ENCODE peak calls at places on chromosomes 2 and 18, in four cellular contexts. D, Y, A and K are unnamed samples.
A peak's percentile ranks its signal among the peaks of the same experiment; 100 is the strongest.

GRCh38 chr2:42045956-42046748 is 1.7 kb upstream of the PKDCC start:
- DNase-seq in D (no peak), Y (no peak), A (no peak), K (no peak)

GRCh38 chr18:6113650-6114049 is 218.3 kb upstream of the TMEM200C start:
- DNase-seq in D (no peak), Y (no peak), A (no peak), K (no peak)

GRCh38 chr2:217959723-217960122 is 43.1 kb downstream of the TNS1 start:
- DNase-seq in D (no peak), Y (no peak), A (no peak), K (no peak)

GRCh38 chr2:132692816-132693215 is 22.8 kb upstream of the LYPD1 start:
- DNase-seq in D (no peak), Y (no peak), A (no peak), K (no peak)

GRCh38 chr18:25349926-25350560 is 1.9 kb downstream of the ZNF521 start:
- DNase-seq in D (no peak), Y (no peak), A (no peak), K (peak; percentile 46)

GRCh38 chr18:61854578-61854977 is 38.2 kb downstream of the RNF152 start:
- DNase-seq in D (no peak), Y (no peak), A (no peak), K (no peak)

GRCh38 chr2:113077921-113078320 is 10.2 kb downstream of the IL1F10 start:
- DNase-seq in D (no peak), Y (no peak), A (no peak), K (no peak)

GRCh38 chr2:59314367-59314766 is 1073.2 kb upstream of the FANCL start:
- DNase-seq in D (no peak), Y (no peak), A (no peak), K (no peak)

GRCh38 chr18:35511428-35511827 is 13.7 kb upstream of the INO80C start:
- DNase-seq in D (no peak), Y (no peak), A (peak; percentile 79), K (no peak)

GRCh38 chr18:54801374-54801773 is 26.9 kb upstream of the RAB27B start:
- DNase-seq in D (no peak), Y (peak; percentile 34), A (no peak), K (no peak)

GRCh38 chr2:199606193-199606780 is 148.5 kb upstream of the SATB2 start:
- DNase-seq in D (peak; percentile 12), Y (no peak), A (no peak), K (no peak)

GRCh38 chr2:140027320-140027719 is 1247.1 kb upstream of the NXPH2 start:
- DNase-seq in D (no peak), Y (no peak), A (no peak), K (peak; percentile 17)

GRCh38 chr2:197076652-197077051 is 150.1 kb upstream of the PGAP1 start:
- DNase-seq in D (no peak), Y (no peak), A (no peak), K (no peak)

GRCh38 chr2:145740302-145740701 is 1220.4 kb upstream of the ZEB2 start:
- DNase-seq in D (no peak), Y (no peak), A (no peak), K (no peak)

GRCh38 chr2:32745191-32745590 is 117.3 kb downstream of the TTC27 start:
- DNase-seq in D (no peak), Y (no peak), A (no peak), K (no peak)

GRCh38 chr18:52607985-52608384 is 268.0 kb downstream of the DCC start:
- DNase-seq in D (no peak), Y (no peak), A (no peak), K (no peak)

GRCh38 chr2:18819566-18819965 is 230.2 kb upstream of the NT5C1B start:
- DNase-seq in D (no peak), Y (no peak), A (no peak), K (no peak)

GRCh38 chr18:9147440-9148238 is 11.1 kb downstream of the ANKRD12 start:
- DNase-seq in D (peak; percentile 62), Y (peak; percentile 72), A (peak; percentile 53), K (no peak)

GRCh38 chr18:31399336-31400032 is 22.9 kb downstream of the DSG4 start:
- DNase-seq in D (no peak), Y (peak; percentile 55), A (no peak), K (no peak)

GRCh38 chr2:74856004-74856578 is 22.2 kb downstream of the HK2 start:
- DNase-seq in D (no peak), Y (peak; percentile 90), A (no peak), K (no peak)

GRCh38 chr2:176652300-176653182 is 383.3 kb downstream of the MTX2 start:
- DNase-seq in D (peak; percentile 66), Y (peak; percentile 66), A (no peak), K (no peak)

GRCh38 chr18:42401131-42401673 is 446.2 kb downstream of the PIK3C3 start:
- DNase-seq in D (no peak), Y (no peak), A (no peak), K (peak; percentile 22)

GRCh38 chr2:238404406-238405216 is 22.1 kb upstream of the ASB1 start:
- DNase-seq in D (no peak), Y (no peak), A (no peak), K (no peak)

GRCh38 chr2:23692263-23692662 is 234.7 kb downstream of the ATAD2B start:
- DNase-seq in D (no peak), Y (no peak), A (no peak), K (no peak)

GRCh38 chr2:160647967-160648685 is 154.5 kb upstream of the RBMS1 start:
- DNase-seq in D (no peak), Y (no peak), A (no peak), K (peak; percentile 13)

GRCh38 chr2:33412920-33413319 is 63.5 kb upstream of the RASGRP3 start:
- DNase-seq in D (peak; percentile 45), Y (peak; percentile 26), A (no peak), K (no peak)

GRCh38 chr2:213241817-213242216 is 42.4 kb upstream of the SPAG16 start:
- DNase-seq in D (no peak), Y (no peak), A (no peak), K (no peak)

GRCh38 chr2:113834057-113834720 is 55.7 kb upstream of the ACTR3 start:
- DNase-seq in D (no peak), Y (no peak), A (no peak), K (no peak)

GRCh38 chr2:33134086-33134763 is 187.5 kb downstream of the LTBP1 start:
- DNase-seq in D (peak; percentile 11), Y (peak; percentile 67), A (no peak), K (no peak)

GRCh38 chr2:229921101-229921891 is 513 bp downstream of the TRIP12 start:
- DNase-seq in D (peak; percentile 60), Y (peak; percentile 80), A (no peak), K (peak; percentile 57)

GRCh38 chr2:160646684-160647444 is 153.3 kb upstream of the RBMS1 start:
- DNase-seq in D (no peak), Y (no peak), A (no peak), K (no peak)

GRCh38 chr2:218402911-218403411 is 3.3 kb downstream of the CTDSP1 start:
- DNase-seq in D (no peak), Y (no peak), A (no peak), K (no peak)

GRCh38 chr18:66013976-66014375 is 263.2 kb downstream of the CDH7 start:
- DNase-seq in D (no peak), Y (no peak), A (no peak), K (no peak)

GRCh38 chr2:132974477-132975050 is 304.6 kb upstream of the LYPD1 start:
- DNase-seq in D (no peak), Y (no peak), A (no peak), K (no peak)

GRCh38 chr2:195498839-195499490 is 158.1 kb upstream of the SLC39A10 start:
- DNase-seq in D (no peak), Y (no peak), A (no peak), K (no peak)

DNA sequence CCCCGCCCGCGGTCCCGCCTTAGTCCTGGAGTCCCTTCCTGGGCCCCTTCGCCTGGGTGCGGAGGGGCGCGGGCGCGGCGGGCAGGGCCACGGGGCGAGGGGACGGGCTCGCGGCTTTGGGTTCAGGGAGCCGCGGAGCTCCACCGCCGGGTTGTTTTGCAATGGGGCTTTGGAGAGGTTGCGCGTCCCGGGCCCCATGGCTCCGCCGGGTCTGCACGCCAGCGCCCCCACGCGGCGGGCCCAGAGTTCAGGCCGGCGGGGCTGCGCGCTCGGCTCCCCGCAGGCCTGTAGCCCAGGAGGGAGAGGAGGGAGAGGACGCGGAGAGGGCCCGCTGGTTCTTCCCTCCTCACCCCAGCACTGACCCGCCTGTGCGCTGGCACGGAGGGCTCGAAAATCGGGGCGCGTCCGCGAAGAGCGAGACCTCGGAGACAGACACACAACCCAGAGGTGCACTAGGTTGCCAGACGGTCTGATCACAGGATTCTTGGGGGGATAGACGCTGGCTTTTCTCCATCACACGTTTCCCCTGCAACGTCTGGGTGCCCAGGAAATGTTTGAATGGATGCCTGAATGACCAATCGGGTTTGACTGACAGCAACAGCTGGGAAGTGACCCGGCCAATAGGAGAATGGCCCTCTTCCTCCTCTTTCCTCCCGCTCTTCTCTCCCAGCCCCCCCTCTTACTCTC is 4.9 kb upstream of the SIX2 start:
- DNase-seq in D (peak; percentile 61), Y (no peak), A (no peak), K (peak; percentile 79)
- TF ChIP-seq CREM in D (no peak), Y (no peak), A (no peak), K (no peak)

DNA sequence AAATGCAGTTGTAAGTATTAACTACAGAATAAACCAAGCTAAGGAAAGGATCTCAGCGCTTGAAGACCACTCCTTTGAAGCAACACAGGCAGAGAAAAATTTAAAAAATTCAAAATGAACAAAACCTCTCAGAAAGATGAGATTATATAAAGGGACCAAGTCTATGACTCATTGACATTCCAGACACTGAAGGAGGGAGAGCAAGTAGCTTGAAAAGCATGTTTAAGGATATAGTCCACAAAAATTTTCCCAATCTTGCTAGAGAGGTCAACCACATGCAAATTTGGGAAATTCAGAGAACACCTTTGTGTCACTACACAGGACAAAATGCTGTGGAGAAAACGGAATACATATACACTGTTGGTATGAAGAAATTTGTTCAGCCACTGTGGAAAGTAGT is 112.6 kb upstream of the MC4R start:
- DNase-seq in D (no peak), Y (no peak), A (no peak), K (no peak)
- TF ChIP-seq CREM in D (no peak), Y (no peak), A (no peak), K (no peak)

GRCh38 chr2:29104589-29105164 is 10.5 kb upstream of the CLIP4 start:
- DNase-seq in D (no peak), Y (no peak), A (no peak), K (no peak)
- TF ChIP-seq CREM in D (no peak), Y (no peak), A (no peak), K (no peak)

GRCh38 chr2:152620985-152621384 is 96.3 kb downstream of the PRPF40A start:
- DNase-seq in D (peak; percentile 60), Y (no peak), A (no peak), K (no peak)
- TF ChIP-seq CREM in D (no peak), Y (no peak), A (no peak), K (no peak)

GRCh38 chr2:2232167-2232566 is 98.9 kb downstream of the MYT1L start:
- DNase-seq in D (no peak), Y (no peak), A (no peak), K (no peak)

GRCh38 chr2:2229898-2230817 is 100.9 kb downstream of the MYT1L start:
- DNase-seq in D (no peak), Y (no peak), A (no peak), K (no peak)

GRCh38 chr2:2233171-2233826 is 97.8 kb downstream of the MYT1L start:
- DNase-seq in D (no peak), Y (no peak), A (no peak), K (no peak)

GRCh38 chr2:2237563-2237962 is 93.5 kb downstream of the MYT1L start:
- DNase-seq in D (no peak), Y (no peak), A (no peak), K (no peak)

GRCh38 chr2:2234398-2234797 is 96.7 kb downstream of the MYT1L start:
- DNase-seq in D (no peak), Y (no peak), A (no peak), K (no peak)
- TF ChIP-seq CREM in D (no peak), Y (no peak), A (no peak), K (no peak)